ENCODE peak calls at places on chromosomes 7 and 10, in four cellular contexts. E, U, G and Z are unnamed samples.

GRCh38 chr10:44946201-44946600 is 13.4 kb upstream of the RASSF4 start:
- DNase-seq in G (no peak), E (peak; percentile 72), U (peak; percentile 61), Z (no peak)

GRCh38 chr10:22427890-22428571 is 82.7 kb downstream of the SPAG6 start:
- DNase-seq in E (peak; percentile 64), U (peak; percentile 73), G (peak; percentile 37), Z (peak; percentile 90)

GRCh38 chr7:111076205-111076604 is 14.7 kb upstream of the LRRN3 start:
- DNase-seq in E (peak; percentile 85), U (peak; percentile 14), G (no peak), Z (no peak)

GRCh38 chr7:7732566-7733290 is 14.3 kb upstream of the RPA3 start:
- DNase-seq in E (no peak), U (peak; percentile 88), G (no peak), Z (no peak)

GRCh38 chr7:44282601-44283171 is 42.7 kb downstream of the CAMK2B start:
- DNase-seq in G (no peak), U (no peak), E (no peak), Z (no peak)

GRCh38 chr7:8284606-8285005 is 22.6 kb upstream of the ICA1 start:
- DNase-seq in E (no peak), G (no peak), U (no peak), Z (no peak)

GRCh38 chr7:134690016-134690415 is 43.4 kb downstream of the BPGM start:
- DNase-seq in G (no peak), E (peak; percentile 48), U (peak; percentile 69), Z (peak; percentile 50)

GRCh38 chr7:2499719-2500430 is 19.7 kb upstream of the LFNG start:
- DNase-seq in G (no peak), E (no peak), U (no peak), Z (no peak)

GRCh38 chr10:74150151-74151056 is at the start of gene AP3M1:
- DNase-seq in E (peak; percentile 19), U (peak; percentile 24), G (peak; percentile 71), Z (no peak)

GRCh38 chr7:140484951-140485350 is 5.6 kb upstream of the MKRN1 start:
- DNase-seq in E (no peak), G (no peak), U (no peak), Z (no peak)

GRCh38 chr10:47184724-47185330 is 115.2 kb upstream of the GDF10 start:
- DNase-seq in U (no peak), E (no peak), G (no peak), Z (no peak)

GRCh38 chr7:4132221-4132620 is 549.9 kb upstream of the FOXK1 start:
- DNase-seq in G (no peak), U (no peak), E (no peak), Z (no peak)

GRCh38 chr10:127041561-127041960 is 136.3 kb downstream of the DOCK1 start:
- DNase-seq in E (no peak), G (no peak), U (peak; percentile 93), Z (no peak)

GRCh38 chr10:65754112-65754511 is 1171.7 kb upstream of the LRRTM3 start:
- DNase-seq in E (no peak), U (no peak), G (no peak), Z (no peak)

GRCh38 chr7:3408814-3409595 is 108.0 kb downstream of the SDK1 start:
- DNase-seq in G (no peak), U (peak; percentile 57), E (no peak), Z (no peak)

GRCh38 chr10:102781089-102781920 is 37.6 kb downstream of the WBP1L start:
- DNase-seq in U (peak; percentile 50), G (no peak), E (no peak), Z (peak; percentile 40)

GRCh38 chr7:85191383-85191782 is 4.5 kb upstream of the SEMA3D start:
- DNase-seq in E (no peak), G (peak; percentile 15), U (peak; percentile 23), Z (peak; percentile 63)

GRCh38 chr10:129063877-129064276 is 403.2 kb upstream of the MGMT start:
- DNase-seq in U (no peak), G (no peak), E (no peak), Z (no peak)

GRCh38 chr10:78602201-78602917 is 466.4 kb upstream of the ZMIZ1 start:
- DNase-seq in G (no peak), U (no peak), E (no peak), Z (no peak)

GRCh38 chr7:113086431-113086888 is at the start of gene GPR85:
- DNase-seq in G (peak; percentile 80), U (peak; percentile 57), E (no peak), Z (peak; percentile 64)

GRCh38 chr7:82348251-82348650 is 95.3 kb downstream of the CACNA2D1 start:
- DNase-seq in G (no peak), E (no peak), U (no peak), Z (no peak)

GRCh38 chr10:77131214-77131613 is 506.4 kb downstream of the KCNMA1 start:
- DNase-seq in U (peak; percentile 56), E (no peak), G (no peak), Z (no peak)

GRCh38 chr10:33478675-33479125 is 144.2 kb upstream of the NRP1 start:
- DNase-seq in G (no peak), E (no peak), U (no peak), Z (no peak)

GRCh38 chr7:158282461-158283001 is 305.1 kb downstream of the PTPRN2 start:
- DNase-seq in G (no peak), U (no peak), E (no peak), Z (no peak)

GRCh38 chr10:970311-971149 is 17.7 kb upstream of the GTPBP4 start:
- DNase-seq in E (peak; percentile 11), U (peak; percentile 54), G (no peak), Z (no peak)

GRCh38 chr10:69839696-69840345 is 38.1 kb downstream of the COL13A1 start:
- DNase-seq in E (peak; percentile 81), G (no peak), U (peak; percentile 55), Z (no peak)

GRCh38 chr7:78178319-78178718 is 379.7 kb downstream of the PHTF2 start:
- DNase-seq in E (no peak), U (peak; percentile 64), G (no peak), Z (peak; percentile 20)

GRCh38 chr7:136617176-136617575 is 251.3 kb upstream of the CHRM2 start:
- DNase-seq in U (no peak), E (no peak), G (no peak), Z (no peak)

GRCh38 chr10:21020545-21020944 is 123.4 kb upstream of the NEBL start:
- DNase-seq in G (peak; percentile 41), E (no peak), U (no peak), Z (peak; percentile 58)

GRCh38 chr7:130887182-130888016 is 153.4 kb upstream of the KLF14 start:
- DNase-seq in U (peak; percentile 90), E (peak; percentile 98), G (no peak), Z (peak; percentile 71)

GRCh38 chr10:94358480-94358879 is 4.3 kb downstream of the NOC3L start:
- DNase-seq in G (no peak), E (peak; percentile 88), U (peak; percentile 89), Z (no peak)

GRCh38 chr7:133688483-133689239 is 435.8 kb downstream of the EXOC4 start:
- DNase-seq in G (no peak), E (no peak), U (peak; percentile 61), Z (no peak)

GRCh38 chr10:49598986-49599385 is 11.1 kb upstream of the SLC18A3 start:
- DNase-seq in G (no peak), U (peak; percentile 66), E (peak; percentile 38), Z (no peak)